ENCODE peak calls at places on chromosome 17, in four cellular contexts. T, G, J and L are unnamed samples.

GRCh38 chr17:21388066-21388465 is 11.9 kb downstream of the KCNJ12 start:
- DNase-seq in T (no peak), G (no peak), J (no peak), L (no peak)

GRCh38 chr17:31489295-31490018 is 98.0 kb downstream of the RAB11FIP4 start:
- DNase-seq in T (no peak), G (peak; percentile 72), J (no peak), L (no peak)

GRCh38 chr17:28317099-28317964 is 1.7 kb upstream of the TMEM97 start:
- DNase-seq in T (no peak), G (no peak), J (no peak), L (no peak)

GRCh38 chr17:538096-538973 is 176.3 kb downstream of the VPS53 start:
- DNase-seq in T (no peak), G (no peak), J (peak; percentile 57), L (peak; percentile 53)

GRCh38 chr17:76000755-76001521 is at the start of gene CDK3:
- DNase-seq in T (no peak), G (no peak), J (no peak), L (no peak)

GRCh38 chr17:40349477-40350409 is 14.8 kb downstream of the GJD3 start:
- DNase-seq in T (peak; percentile 72), G (no peak), J (peak; percentile 61), L (peak; percentile 62)

GRCh38 chr17:6701719-6702118 is 11.4 kb downstream of the SLC13A5 start:
- DNase-seq in T (no peak), G (peak; percentile 61), J (no peak), L (peak; percentile 17)

GRCh38 chr17:29565643-29566472 is 979 bp downstream of the ABHD15 start:
- DNase-seq in T (peak; percentile 94), G (peak; percentile 25), J (no peak), L (no peak)

GRCh38 chr17:39979021-39979660 is 1.5 kb upstream of the PSMD3 start:
- DNase-seq in T (no peak), G (no peak), J (peak; percentile 97), L (peak; percentile 71)

GRCh38 chr17:1783834-1784611 is 22.2 kb downstream of the SERPINF1 start:
- DNase-seq in T (peak; percentile 87), G (peak; percentile 67), J (peak; percentile 81), L (peak; percentile 98)

DNA sequence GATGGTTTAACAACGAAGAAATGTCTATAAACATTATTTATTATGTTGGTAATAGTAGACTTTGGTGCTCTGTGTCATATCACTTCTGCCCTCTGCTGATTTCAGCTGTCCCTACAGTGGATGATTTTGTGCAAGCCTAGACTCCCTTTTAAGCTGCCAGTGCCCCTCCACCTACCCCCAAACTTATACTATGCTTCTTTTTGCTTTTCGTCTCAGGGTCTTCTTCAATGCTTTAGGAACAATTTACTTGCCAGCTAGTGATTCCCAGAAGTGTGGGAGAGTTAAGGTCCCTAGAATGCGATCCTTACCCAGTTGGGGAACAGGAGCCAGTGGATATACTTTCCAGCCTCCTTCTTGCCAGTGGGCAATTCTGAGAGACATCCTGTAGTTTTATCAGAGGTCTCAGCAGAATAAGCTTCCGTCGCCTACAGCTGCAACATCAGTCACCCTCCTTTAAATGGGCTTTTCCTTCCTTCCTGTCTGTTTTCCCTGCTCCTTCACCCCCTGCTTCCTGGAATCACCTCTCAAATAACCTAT is 4.1 kb downstream of the ICAM2 start:
- DNase-seq in T (no peak), G (no peak), J (no peak), L (no peak)
- TF ChIP-seq CTCF in T (no peak), G (peak; percentile 41), J (peak; percentile 1), L (peak; percentile 18)

DNA sequence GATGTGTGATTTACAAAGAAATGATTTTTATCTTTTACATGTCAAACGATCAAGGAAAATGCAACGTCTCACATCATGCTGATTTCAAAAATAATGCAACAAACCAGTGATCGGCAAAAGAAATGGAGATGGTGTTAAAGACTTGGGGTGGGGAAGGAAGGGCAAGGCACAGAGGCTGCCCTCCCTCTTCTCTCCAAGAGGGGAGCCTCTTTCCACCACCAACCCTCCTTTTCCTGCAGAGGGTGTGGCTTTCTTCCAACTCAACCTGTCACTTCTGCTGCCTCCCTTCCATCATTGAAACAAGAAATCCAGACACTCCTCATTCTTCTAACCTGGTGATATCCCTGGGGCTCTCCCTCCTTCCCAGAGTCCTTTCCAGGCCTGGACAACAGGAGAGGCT is 320.8 kb downstream of the SLC39A11 start:
- DNase-seq in T (no peak), G (no peak), J (no peak), L (no peak)
- TF ChIP-seq CTCF in T (no peak), G (no peak), J (no peak), L (no peak)

GRCh38 chr17:58352018-58352842 is at the start of gene SUPT4H1:
- DNase-seq in T (peak; percentile 97), G (peak; percentile 94), J (peak; percentile 90), L (peak; percentile 92)
- TF ChIP-seq CTCF in T (peak; percentile 49), G (peak; percentile 64), J (no peak), L (no peak)

GRCh38 chr17:45900723-45901415 is 6.5 kb downstream of the MAPT start:
- DNase-seq in T (no peak), G (no peak), J (no peak), L (no peak)
- TF ChIP-seq CTCF in T (no peak), G (no peak), J (no peak), L (no peak)

DNA sequence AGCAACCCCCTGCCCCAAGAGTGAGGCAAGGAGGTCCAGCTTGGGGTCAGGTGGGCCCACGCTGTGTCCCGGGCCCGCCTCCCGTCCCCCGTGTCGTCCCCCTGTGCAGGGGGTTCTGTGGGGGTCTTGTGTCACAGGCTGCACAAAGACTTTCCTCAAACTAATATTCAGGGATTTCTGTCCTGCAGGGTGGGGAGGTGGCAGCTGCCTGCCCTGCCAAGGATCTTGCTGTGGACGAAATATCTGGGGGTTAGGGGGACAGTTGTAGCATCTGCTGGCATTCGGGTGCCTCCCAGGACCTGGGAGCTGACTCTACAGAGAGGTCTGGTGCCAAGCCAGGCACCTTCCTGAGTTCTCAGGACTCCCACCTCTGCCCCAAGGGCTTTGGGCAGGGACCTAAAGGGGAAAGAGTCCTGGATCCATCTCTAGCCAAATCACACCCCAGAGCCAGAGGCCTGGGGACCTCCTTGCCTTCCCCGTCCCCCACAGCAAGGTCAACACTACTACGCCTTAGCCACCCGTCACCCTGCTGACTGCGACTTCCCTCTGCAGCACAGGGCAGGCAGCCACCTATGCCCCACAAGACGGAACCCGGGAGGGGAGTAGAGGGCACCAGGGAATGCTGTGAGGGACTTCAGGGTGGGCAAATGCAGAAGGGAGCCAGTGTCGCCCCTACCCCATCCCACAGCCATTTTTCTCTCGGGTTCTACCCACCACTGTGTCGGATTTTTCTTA is 59.3 kb downstream of the TMEM132E start:
- DNase-seq in T (no peak), G (no peak), J (no peak), L (no peak)
- TF ChIP-seq CTCF in T (peak; percentile 29), G (no peak), J (peak; percentile 0), L (no peak)

GRCh38 chr17:17216776-17217175 is 10.6 kb upstream of the PLD6 start:
- DNase-seq in T (no peak), G (no peak), J (no peak), L (no peak)
- TF ChIP-seq CTCF in T (no peak), G (no peak), J (no peak), L (no peak)

DNA sequence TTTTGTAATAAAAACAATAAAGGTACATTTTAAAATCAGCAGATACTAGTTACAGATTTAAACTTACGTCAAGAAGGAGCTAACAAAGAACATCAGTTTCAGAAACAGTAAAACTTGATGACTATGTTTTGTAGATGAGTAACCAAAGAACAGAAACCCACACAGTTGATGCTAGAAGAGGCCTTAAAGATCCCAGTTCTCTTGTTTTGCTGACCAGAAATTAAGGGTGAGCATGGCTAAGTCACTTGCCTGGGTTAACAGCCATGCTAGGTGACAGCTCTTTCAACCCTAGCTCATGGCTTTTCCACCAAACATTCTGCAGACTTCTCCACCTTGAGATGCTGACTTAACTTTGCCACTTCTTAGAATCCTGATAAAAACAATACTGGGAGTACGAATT is 26.4 kb downstream of the STX8 start:
- DNase-seq in T (no peak), G (no peak), J (no peak), L (no peak)
- TF ChIP-seq CTCF in T (no peak), G (no peak), J (no peak), L (no peak)

GRCh38 chr17:15882058-15882720 is 62.7 kb upstream of the ADORA2B start:
- DNase-seq in T (no peak), G (peak; percentile 49), J (no peak), L (no peak)
- TF ChIP-seq CTCF in T (no peak), G (peak; percentile 71), J (no peak), L (no peak)